ENCODE peak calls at places on chromosomes 4 and X, in four cellular contexts. B is activated CD8-positive, alpha-beta memory T cell treated with anti-CD3 and anti-CD28 coated beads for 1 hour; N is H54; G is iris pigment epithelial cell. V is an unnamed sample.

GRCh38 chr4:185144601-185145240 is 1.7 kb downstream of the SLC25A4 start:
- DNase-seq in G (no peak), N (no peak), B (no peak), V (no peak)

GRCh38 chr4:176883681-176884418 is 91.1 kb upstream of the VEGFC start:
- DNase-seq in G (peak; percentile 83), N (peak; percentile 7), B (no peak), V (no peak)

GRCh38 chr4:169315530-169316306 is 45.0 kb upstream of the SH3RF1 start:
- DNase-seq in G (peak; percentile 75), B (no peak), N (no peak), V (no peak)

GRCh38 chr4:85783483-85783882 is 308.5 kb downstream of the ARHGAP24 start:
- DNase-seq in G (peak; percentile 94), B (no peak), N (no peak), V (no peak)

GRCh38 chr4:96170198-96170597 is 330.3 kb downstream of the PDHA2 start:
- DNase-seq in N (no peak), G (no peak), B (no peak), V (no peak)

GRCh38 chrX:27815209-27815608 is 7.4 kb downstream of the MAGEB10 start:
- DNase-seq in G (peak; percentile 60), N (no peak), B (no peak), V (no peak)

GRCh38 chrX:63747331-63747730 is 37.7 kb downstream of the ARHGEF9 start:
- DNase-seq in B (no peak), N (no peak), G (peak; percentile 83), V (no peak)

GRCh38 chr4:1856920-1857699 is 1.2 kb upstream of the LETM1 start:
- DNase-seq in N (no peak), B (no peak), G (no peak), V (no peak)

GRCh38 chr4:106238819-106239420 is 77.1 kb downstream of the TBCK start:
- DNase-seq in G (peak; percentile 64), B (no peak), N (peak; percentile 0), V (no peak)

GRCh38 chrX:119693032-119693995 is at the start of gene SEPTIN6:
- DNase-seq in N (peak; percentile 53), G (peak; percentile 70), B (peak; percentile 63), V (peak; percentile 57)

GRCh38 chr4:153022233-153022632 is 86.1 kb downstream of the FHDC1 start:
- DNase-seq in N (no peak), B (no peak), G (no peak), V (peak; percentile 73)

GRCh38 chr4:37469286-37469685 is 216.9 kb downstream of the RELL1 start:
- DNase-seq in B (no peak), G (no peak), N (no peak), V (no peak)

GRCh38 chr4:147996840-147997239 is 265.0 kb downstream of the ARHGAP10 start:
- DNase-seq in B (no peak), N (no peak), G (no peak), V (no peak)

GRCh38 chr4:3343358-3343757 is 50.5 kb downstream of the RGS12 start:
- DNase-seq in B (no peak), G (no peak), N (no peak), V (no peak)

GRCh38 chrX:119071381-119071780 is 1.4 kb upstream of the CT47C1 start:
- DNase-seq in B (no peak), G (no peak), N (no peak), V (no peak)

GRCh38 chrX:27186671-27187070 is 276.5 kb downstream of the PPP4R3C start:
- DNase-seq in N (no peak), G (peak; percentile 47), B (no peak), V (no peak)

GRCh38 chrX:30530591-30530990 is 47.0 kb downstream of the TASL start:
- DNase-seq in G (peak; percentile 48), N (no peak), B (no peak), V (no peak)

GRCh38 chr4:24551492-24552330 is 32.6 kb downstream of the DHX15 start:
- DNase-seq in B (no peak), G (peak; percentile 74), N (no peak), V (no peak)

GRCh38 chr4:106201373-106201772 is 114.6 kb downstream of the TBCK start:
- DNase-seq in B (no peak), N (no peak), G (peak; percentile 17), V (no peak)

GRCh38 chr4:173195708-173196107 is 27.1 kb downstream of the GALNT7 start:
- DNase-seq in N (no peak), B (no peak), G (no peak), V (no peak)

GRCh38 chr4:38366451-38366850 is 297.5 kb upstream of the KLF3 start:
- DNase-seq in N (no peak), G (no peak), B (no peak), V (no peak)

GRCh38 chr4:138609943-138610350 is 367.8 kb upstream of the SLC7A11 start:
- DNase-seq in N (peak; percentile 4), B (no peak), G (peak; percentile 77), V (no peak)

GRCh38 chr4:42653606-42654560 is 3.0 kb downstream of the ATP8A1 start:
- DNase-seq in B (no peak), N (no peak), G (no peak), V (no peak)

GRCh38 chr4:121656269-121656641 is 40.5 kb downstream of the ANXA5 start:
- DNase-seq in N (no peak), G (peak; percentile 84), B (no peak), V (peak; percentile 39)

GRCh38 chr4:34974313-34974680 is 1270.0 kb downstream of the ARAP2 start:
- DNase-seq in N (no peak), G (no peak), B (no peak), V (no peak)

GRCh38 chr4:181661090-181661489 is 582.1 kb upstream of the TENM3 start:
- DNase-seq in N (no peak), G (peak; percentile 90), B (no peak), V (no peak)

GRCh38 chr4:80270321-80270720 is 3.9 kb downstream of the FGF5 start:
- DNase-seq in B (no peak), N (no peak), G (no peak), V (no peak)